ENCODE peak calls at places on chromosome 20, in four cellular contexts. T is heart right ventricle, Y is cardiac fibroblast, I is NCI-H2029. S is an unnamed sample.

GRCh38 chr20:53157443-53158408 is 185.6 kb downstream of the TSHZ2 start:
- DNase-seq in I (no peak), Y (peak; percentile 56), T (peak; percentile 13), S (peak; percentile 21)

GRCh38 chr20:32483351-32484220 is 101.5 kb downstream of the NOL4L start:
- DNase-seq in I (peak; percentile 86), T (peak; percentile 58), Y (peak; percentile 76), S (peak; percentile 65)

GRCh38 chr20:20161611-20162010 is 109.3 kb downstream of the CFAP61 start:
- DNase-seq in I (no peak), Y (no peak), T (no peak), S (no peak)

GRCh38 chr20:21229163-21229562 is 74.0 kb upstream of the XRN2 start:
- DNase-seq in I (no peak), Y (no peak), T (no peak), S (no peak)

GRCh38 chr20:56439784-56440291 is 27.8 kb downstream of the CASS4 start:
- DNase-seq in I (no peak), Y (peak; percentile 99), T (peak; percentile 63), S (no peak)

GRCh38 chr20:46139908-46140482 is 21.9 kb downstream of the CD40 start:
- DNase-seq in Y (no peak), I (peak; percentile 40), T (no peak), S (no peak)

GRCh38 chr20:4951299-4951698 is 50.0 kb downstream of the SLC23A2 start:
- DNase-seq in I (no peak), Y (peak; percentile 88), T (peak; percentile 38), S (no peak)

GRCh38 chr20:57294558-57294957 is 28.1 kb upstream of the BMP7 start:
- DNase-seq in I (no peak), Y (no peak), T (no peak), S (no peak)

GRCh38 chr20:38723069-38723981 is 961 bp upstream of the SLC32A1 start:
- DNase-seq in T (no peak), I (no peak), Y (no peak), S (no peak)

GRCh38 chr20:35888659-35889058 is 65.6 kb downstream of the SCAND1 start:
- DNase-seq in I (no peak), Y (no peak), T (no peak), S (no peak)

GRCh38 chr20:61839223-61839911 is 226.3 kb downstream of the TAF4 start:
- DNase-seq in T (no peak), Y (no peak), I (no peak), S (no peak)

GRCh38 chr20:53126185-53126584 is 154.0 kb downstream of the TSHZ2 start:
- DNase-seq in I (peak; percentile 90), Y (no peak), T (no peak), S (no peak)

GRCh38 chr20:2417142-2417541 is 36.4 kb downstream of the TGM6 start:
- DNase-seq in I (no peak), Y (no peak), T (no peak), S (no peak)

GRCh38 chr20:23404196-23404595 is 17.1 kb downstream of the NAPB start:
- DNase-seq in I (no peak), T (no peak), Y (peak; percentile 46), S (no peak)

GRCh38 chr20:56247954-56248782 is at the start of gene MC3R:
- DNase-seq in T (peak; percentile 12), Y (peak; percentile 52), I (no peak), S (peak; percentile 13)

GRCh38 chr20:13260620-13261279 is 39.7 kb downstream of the ISM1 start:
- DNase-seq in T (no peak), Y (no peak), I (no peak), S (no peak)